ENCODE peak calls at places on chromosomes 4 and X, in five cellular contexts. B, F, O, Z and C are unnamed samples.

GRCh38 chrX:44422631-44423030 is 79.2 kb upstream of the EFHC2 start:
- DNase-seq in Z (no peak), B (no peak), F (no peak), O (no peak), C (no peak)

GRCh38 chr4:42488554-42488953 is 91.3 kb downstream of the SHISA3 start:
- DNase-seq in O (no peak), F (no peak), B (no peak), Z (no peak), C (no peak)

GRCh38 chrX:150405576-150405975 is 42.5 kb downstream of the MAMLD1 start:
- DNase-seq in F (no peak), Z (no peak), B (peak; percentile 14), O (peak; percentile 19), C (peak; percentile 68)

GRCh38 chr4:5237086-5237485 is 185.8 kb downstream of the STK32B start:
- DNase-seq in Z (no peak), F (no peak), B (no peak), O (no peak), C (no peak)

GRCh38 chr4:78517050-78517652 is 34.4 kb upstream of the ANXA3 start:
- DNase-seq in Z (peak; percentile 27), F (no peak), O (no peak), B (peak; percentile 14), C (no peak)

GRCh38 chr4:69049860-69050259 is 46.4 kb upstream of the UGT2B7 start:
- DNase-seq in Z (no peak), B (no peak), F (no peak), O (no peak), C (no peak)

GRCh38 chrX:138925330-138925729 is 213.8 kb upstream of the FGF13 start:
- DNase-seq in B (no peak), O (no peak), Z (no peak), F (no peak), C (no peak)

GRCh38 chrX:10482262-10482661 is 138.1 kb downstream of the MID1 start:
- DNase-seq in F (no peak), B (no peak), Z (no peak), O (no peak), C (no peak)

GRCh38 chr4:5772528-5773270 is 61.7 kb downstream of the EVC start:
- DNase-seq in B (no peak), F (no peak), Z (no peak), O (no peak), C (peak; percentile 38)

GRCh38 chr4:30769093-30769492 is 48.9 kb downstream of the PCDH7 start:
- DNase-seq in O (no peak), B (no peak), Z (no peak), F (no peak), C (peak; percentile 58)

GRCh38 chr4:119679251-119679650 is 50.6 kb upstream of the PDE5A start:
- DNase-seq in F (no peak), B (no peak), Z (no peak), O (no peak), C (no peak)

DNA sequence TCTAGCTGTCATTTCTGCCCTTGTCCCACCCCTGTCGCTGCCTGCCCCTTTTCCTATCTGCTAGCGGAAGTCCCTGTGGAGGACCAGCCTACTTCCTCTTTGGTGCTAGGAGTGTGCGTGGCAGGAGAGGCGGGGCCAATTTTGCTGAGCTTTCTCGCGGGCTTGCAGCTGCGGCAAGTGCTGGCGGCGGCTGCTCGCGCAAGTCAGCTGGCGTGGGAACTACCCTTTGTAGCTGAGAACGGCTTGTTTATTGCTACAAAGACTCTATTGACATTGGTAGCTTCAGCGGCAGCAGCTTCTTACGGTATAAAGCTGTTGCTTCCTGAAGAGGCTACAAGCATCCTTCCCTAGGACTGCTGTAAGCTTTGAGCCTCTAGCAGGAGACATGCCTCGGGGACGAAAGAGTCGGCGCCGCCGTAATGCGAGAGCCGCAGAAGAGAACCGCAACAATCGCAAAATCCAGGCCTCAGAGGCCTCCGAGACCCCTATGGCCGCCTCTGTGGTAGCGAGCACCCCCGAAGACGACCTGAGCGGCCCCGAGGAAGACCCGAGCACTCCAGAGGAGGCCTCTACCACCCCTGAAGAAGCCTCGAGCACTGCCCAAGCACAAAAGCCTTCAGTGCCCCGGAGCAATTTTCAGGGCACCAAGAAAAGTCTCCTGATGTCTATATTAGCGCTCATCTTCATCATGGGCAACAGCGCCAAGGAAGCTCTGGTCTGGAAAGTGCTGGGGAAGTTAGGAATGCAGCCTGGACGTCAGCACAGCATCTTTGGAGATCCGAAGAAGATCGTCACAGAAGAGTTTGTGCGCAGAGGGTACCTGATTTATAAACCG is at the start of gene MAGEH1:
- DNase-seq in F (no peak), B (peak; percentile 85), O (peak; percentile 82), Z (peak; percentile 86), C (peak; percentile 86)
- H3K27ac ChIP-seq in F (peak within 1 kb of the TSS; percentile 68), B (peak within 1 kb of the TSS; percentile 55), O (peak within 1 kb of the TSS; percentile 92), Z (peak within 1 kb of the TSS; percentile 55), C (peak within 1 kb of the TSS; percentile 86)

GRCh38 chr4:137533855-137534254 is 1.6 kb upstream of the PCDH18 start:
- DNase-seq in F (no peak), O (no peak), B (no peak), Z (no peak), C (no peak)

GRCh38 chr4:137531121-137531520 is 1.2 kb downstream of the PCDH18 start:
- DNase-seq in Z (no peak), F (no peak), O (peak; percentile 49), B (no peak), C (peak; percentile 50)

GRCh38 chr4:137534516-137534915 is 2.2 kb upstream of the PCDH18 start:
- DNase-seq in B (no peak), O (no peak), Z (no peak), F (no peak), C (no peak)

GRCh38 chr4:137531951-137532868 is at the start of gene PCDH18:
- DNase-seq in B (peak; percentile 71), O (peak; percentile 98), Z (no peak), F (no peak), C (peak; percentile 91)

GRCh38 chr4:137532869-137533236 is 559 bp upstream of the PCDH18 start:
- DNase-seq in F (no peak), B (no peak), Z (no peak), O (no peak), C (no peak)
- TF ChIP-seq CTCF in F (no peak), B (no peak), Z (no peak), O (no peak), C (no peak)

GRCh38 chrX:35166023-35166422 is 223.4 kb downstream of the FAM47B start:
- DNase-seq in B (no peak), O (no peak), Z (no peak), F (no peak), C (no peak)
- H3K4me1 ChIP-seq in B (no peaks in the 10 kb centered on the region), O (no peaks in the 10 kb centered on the region), Z (no peaks in the 10 kb centered on the region), F (no peaks in the 10 kb centered on the region), C (no peaks in the 10 kb centered on the region)

GRCh38 chrX:66012094-66012534 is 27.8 kb downstream of the VSIG4 start:
- DNase-seq in B (peak; percentile 16), O (no peak), Z (peak; percentile 87), F (no peak), C (no peak)

GRCh38 chrX:66014084-66014483 is 25.8 kb downstream of the VSIG4 start:
- DNase-seq in B (no peak), O (no peak), F (no peak), Z (no peak), C (no peak)

GRCh38 chrX:66015152-66015827 is 24.6 kb downstream of the VSIG4 start:
- DNase-seq in Z (peak; percentile 80), O (no peak), B (peak; percentile 36), F (no peak), C (no peak)

GRCh38 chrX:66014560-66014959 is 25.3 kb downstream of the VSIG4 start:
- DNase-seq in F (no peak), O (no peak), Z (no peak), B (no peak), C (no peak)

GRCh38 chrX:66013195-66013816 is 26.6 kb downstream of the VSIG4 start:
- DNase-seq in O (no peak), F (no peak), Z (peak; percentile 59), B (no peak), C (no peak)
- H3K27ac ChIP-seq in O (no peak overlapping the region), F (no peak overlapping the region), Z (peak overlapping the region; percentile 86), B (no peak overlapping the region), C (no peak overlapping the region)

GRCh38 chr4:108637856-108638255 is 12.5 kb upstream of the OSTC start:
- DNase-seq in F (no peak), B (no peak), Z (no peak), O (no peak), C (no peak)
- TF ChIP-seq CTCF in F (peak; percentile 13), B (no peak), Z (peak; percentile 39), O (no peak), C (peak; percentile 59)

DNA sequence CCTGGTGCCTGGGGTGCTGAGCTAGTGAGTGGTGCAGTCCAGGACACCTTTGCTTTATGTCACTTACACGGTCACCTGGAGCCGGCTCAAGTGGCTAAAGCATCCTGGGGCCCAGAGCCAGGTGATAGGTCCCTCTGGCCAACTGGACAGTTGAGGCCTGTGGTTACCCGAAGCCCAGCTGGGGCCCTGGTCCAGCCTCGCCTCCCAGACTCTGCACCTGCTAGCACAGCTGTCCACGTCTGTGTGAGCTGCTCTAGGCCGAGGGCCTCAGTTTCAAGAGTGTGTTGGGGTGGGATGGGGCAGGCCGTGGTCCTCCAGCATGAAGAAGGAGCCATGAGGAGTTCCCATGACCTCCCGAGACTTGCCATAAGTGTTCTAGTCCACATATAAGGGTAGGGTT is 7.7 kb upstream of the ADD1 start:
- DNase-seq in O (peak; percentile 15), F (no peak), Z (no peak), B (no peak), C (no peak)
- H3K4me1 ChIP-seq in O (peaks cover 6% of the 10 kb centered on the region), F (no peaks in the 10 kb centered on the region), Z (peaks cover 59% of the 10 kb centered on the region), B (peaks cover 4% of the 10 kb centered on the region), C (no peaks in the 10 kb centered on the region)

GRCh38 chrX:2499507-2499906 is 1.3 kb downstream of the DHRSX start:
- DNase-seq in O (no peak), F (no peak), B (no peak), Z (no peak), C (no peak)

GRCh38 chrX:2498781-2499302 is 1.9 kb downstream of the DHRSX start:
- DNase-seq in B (peak; percentile 42), Z (peak; percentile 48), O (no peak), F (no peak), C (no peak)

GRCh38 chrX:2500681-2501151 is at the start of the genes DHRSX and ZBED1:
- DNase-seq in F (no peak), O (no peak), B (peak; percentile 33), Z (peak; percentile 69), C (peak; percentile 81)

GRCh38 chrX:2501246-2502102 is 698 bp upstream of the DHRSX start:
- DNase-seq in F (no peak), O (no peak), Z (no peak), B (no peak), C (no peak)

DNA sequence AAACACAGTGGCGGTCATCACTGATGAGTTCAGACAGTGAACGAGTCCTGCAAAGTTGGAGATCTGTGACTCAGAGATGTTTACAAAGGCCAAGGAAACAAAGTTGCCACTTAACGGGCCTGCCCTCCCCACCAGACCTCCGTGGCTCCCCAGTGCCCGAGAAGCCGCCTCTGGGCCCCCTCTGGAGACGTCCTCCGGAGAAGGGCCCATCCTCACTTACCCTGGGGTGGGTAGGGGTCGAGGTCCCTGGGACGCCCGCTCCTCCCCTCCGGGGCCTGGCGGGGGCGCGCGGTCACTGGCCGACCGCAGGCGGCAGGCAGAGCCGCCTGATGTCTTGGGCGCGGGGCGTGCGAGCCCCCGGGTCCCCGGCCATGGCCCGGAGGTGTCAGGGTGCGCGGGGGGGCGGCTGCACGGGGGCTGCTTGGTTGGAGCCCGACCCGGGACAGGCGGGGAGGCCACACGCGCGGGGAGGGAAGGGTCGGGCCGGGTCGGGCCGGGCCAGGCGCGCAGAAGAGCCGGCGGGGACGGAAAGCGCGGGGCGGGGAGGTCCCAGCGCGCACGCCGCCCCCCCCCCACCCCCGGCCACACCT is 590 bp downstream of the DHRSX start:
- DNase-seq in F (no peak), O (no peak), Z (peak; percentile 62), B (peak; percentile 40), C (peak; percentile 81)
- H3K27ac ChIP-seq in F (peak overlapping the region; percentile 74), O (peak overlapping the region; percentile 89), Z (peak overlapping the region; percentile 71), B (peak overlapping the region; percentile 95), C (peak overlapping the region; percentile 86)

GRCh38 chr4:81465668-81466357 is 5.9 kb downstream of the RASGEF1B start:
- DNase-seq in F (no peak), B (no peak), O (no peak), Z (no peak), C (no peak)
- TF ChIP-seq CTCF in F (no peak), B (no peak), O (no peak), Z (no peak), C (no peak)